ENCODE peak calls at places on chromosome 18, in five cellular contexts. L is K562, D is T47D, P is SK-N-SH, N is HepG2. O is an unnamed sample.

GRCh38 chr18:80254971-80255500 is 7.7 kb upstream of the PARD6G start:
- DNase-seq in D (no peak), N (no peak), P (no peak), L (no peak), O (no peak)

GRCh38 chr18:78804206-78805030 is 175.2 kb upstream of the SALL3 start:
- DNase-seq in D (no peak), P (no peak), L (no peak), N (no peak), O (no peak)

GRCh38 chr18:50331691-50332090 is 43.2 kb upstream of the SKA1 start:
- DNase-seq in D (no peak), N (no peak), P (no peak), L (no peak), O (no peak)

GRCh38 chr18:49747876-49748275 is 65.5 kb downstream of the ACAA2 start:
- DNase-seq in D (no peak), N (no peak), L (no peak), P (no peak), O (no peak)

GRCh38 chr18:77940566-77940965 is 690.9 kb downstream of the GALR1 start:
- DNase-seq in P (no peak), L (no peak), D (no peak), N (no peak), O (no peak)

GRCh38 chr18:76839395-76839794 is 17.0 kb downstream of the ZNF236 start:
- DNase-seq in N (no peak), L (no peak), P (no peak), D (no peak), O (no peak)

GRCh38 chr18:22337311-22337710 is 80.4 kb downstream of the CTAGE1 start:
- DNase-seq in D (no peak), P (no peak), N (no peak), L (no peak), O (no peak)

GRCh38 chr18:35458677-35459441 is 38.9 kb downstream of the INO80C start:
- DNase-seq in P (no peak), N (peak), L (peak), D (no peak), O (peak)

GRCh38 chr18:59180150-59180845 is 39.7 kb upstream of the GRP start:
- DNase-seq in N (no peak), P (no peak), D (no peak), L (no peak), O (no peak)

GRCh38 chr18:7904529-7904928 is 337.4 kb downstream of the PTPRM start:
- DNase-seq in D (no peak), P (no peak), N (no peak), L (no peak), O (no peak)

GRCh38 chr18:28108801-28109200 is 68.1 kb downstream of the CDH2 start:
- DNase-seq in L (no peak), D (no peak), N (no peak), P (no peak), O (no peak)

GRCh38 chr18:38042496-38042895 is 476.9 kb upstream of the CELF4 start:
- DNase-seq in D (no peak), P (no peak), N (no peak), L (no peak), O (no peak)

GRCh38 chr18:38052879-38053590 is 487.4 kb upstream of the CELF4 start:
- DNase-seq in N (peak), D (no peak), L (no peak), P (no peak), O (no peak)

DNA sequence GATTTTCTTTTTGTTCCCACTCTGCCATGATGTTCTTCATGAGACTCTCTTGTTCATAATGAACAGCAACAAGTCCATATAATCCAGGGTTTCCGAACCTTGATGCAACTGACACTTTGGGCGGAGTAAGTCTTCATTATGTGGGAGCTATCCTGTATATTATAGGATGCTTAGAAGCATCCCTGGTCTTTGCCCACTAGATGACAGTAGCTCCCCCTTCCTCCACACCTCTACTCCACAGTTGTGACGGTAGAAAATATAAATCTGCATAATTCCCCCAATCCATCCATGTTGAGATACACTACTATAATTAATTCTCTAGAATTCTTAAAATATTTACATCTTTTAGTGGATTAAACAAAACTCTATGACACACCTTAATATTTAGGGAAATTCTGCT is 482.2 kb upstream of the CELF4 start:
- DNase-seq in D (no peak), L (no peak), P (peak), N (no peak), O (no peak)
- TF ChIP-seq JUND in D (no peak), L (no peak), P (no peak), N (no peak), O (no peak)

GRCh38 chr18:75247041-75247551 is 36.5 kb downstream of the TSHZ1 start:
- DNase-seq in L (no peak), P (peak), N (no peak), D (no peak), O (no peak)

GRCh38 chr18:75244914-75245313 is 34.3 kb downstream of the TSHZ1 start:
- DNase-seq in P (peak), N (no peak), L (no peak), D (no peak), O (no peak)

GRCh38 chr18:75247601-75248421 is 37.2 kb downstream of the TSHZ1 start:
- DNase-seq in P (no peak), N (peak), D (no peak), L (no peak), O (no peak)

GRCh38 chr18:75241705-75242104 is 31.1 kb downstream of the TSHZ1 start:
- DNase-seq in L (no peak), N (peak), D (no peak), P (no peak), O (no peak)

GRCh38 chr18:75244336-75244735 is 33.7 kb downstream of the TSHZ1 start:
- DNase-seq in P (peak), L (peak), N (peak), D (no peak), O (no peak)
- TF ChIP-seq JUND in P (no peak), L (no peak), N (no peak), D (no peak), O (no peak)

DNA sequence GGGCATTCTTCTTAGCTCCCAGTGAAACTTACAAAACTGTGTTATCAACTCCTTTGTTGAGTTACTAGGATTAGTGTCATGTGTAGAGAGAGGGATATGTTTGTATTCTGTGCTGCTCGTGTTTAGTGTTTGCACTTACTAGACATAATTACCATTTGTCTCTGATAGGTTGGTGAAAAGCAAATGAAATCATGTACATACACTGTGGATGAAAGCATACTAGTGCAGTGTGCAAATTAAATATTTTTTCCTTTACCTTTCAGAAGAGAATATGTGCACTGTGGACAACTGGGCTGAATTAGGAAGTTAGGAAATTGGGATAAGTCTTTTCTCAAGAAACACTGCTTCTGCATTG is 1.2 kb downstream of the KIAA1328 start:
- DNase-seq in P (no peak), N (peak), D (no peak), L (no peak), O (no peak)
- TF ChIP-seq JUND in P (no peak), N (no peak), D (no peak), L (no peak), O (no peak)

GRCh38 chr18:63161728-63162195 is 157.8 kb downstream of the BCL2 start:
- DNase-seq in P (no peak), L (peak), N (peak), D (no peak), O (no peak)

GRCh38 chr18:63158676-63159291 is 160.8 kb downstream of the BCL2 start:
- DNase-seq in N (no peak), D (no peak), L (no peak), P (no peak), O (no peak)

GRCh38 chr18:63161032-63161727 is 158.4 kb downstream of the BCL2 start:
- DNase-seq in D (no peak), L (no peak), P (no peak), N (no peak), O (no peak)

GRCh38 chr18:63159590-63159989 is 160.0 kb downstream of the BCL2 start:
- DNase-seq in D (no peak), P (no peak), L (no peak), N (no peak), O (no peak)

DNA sequence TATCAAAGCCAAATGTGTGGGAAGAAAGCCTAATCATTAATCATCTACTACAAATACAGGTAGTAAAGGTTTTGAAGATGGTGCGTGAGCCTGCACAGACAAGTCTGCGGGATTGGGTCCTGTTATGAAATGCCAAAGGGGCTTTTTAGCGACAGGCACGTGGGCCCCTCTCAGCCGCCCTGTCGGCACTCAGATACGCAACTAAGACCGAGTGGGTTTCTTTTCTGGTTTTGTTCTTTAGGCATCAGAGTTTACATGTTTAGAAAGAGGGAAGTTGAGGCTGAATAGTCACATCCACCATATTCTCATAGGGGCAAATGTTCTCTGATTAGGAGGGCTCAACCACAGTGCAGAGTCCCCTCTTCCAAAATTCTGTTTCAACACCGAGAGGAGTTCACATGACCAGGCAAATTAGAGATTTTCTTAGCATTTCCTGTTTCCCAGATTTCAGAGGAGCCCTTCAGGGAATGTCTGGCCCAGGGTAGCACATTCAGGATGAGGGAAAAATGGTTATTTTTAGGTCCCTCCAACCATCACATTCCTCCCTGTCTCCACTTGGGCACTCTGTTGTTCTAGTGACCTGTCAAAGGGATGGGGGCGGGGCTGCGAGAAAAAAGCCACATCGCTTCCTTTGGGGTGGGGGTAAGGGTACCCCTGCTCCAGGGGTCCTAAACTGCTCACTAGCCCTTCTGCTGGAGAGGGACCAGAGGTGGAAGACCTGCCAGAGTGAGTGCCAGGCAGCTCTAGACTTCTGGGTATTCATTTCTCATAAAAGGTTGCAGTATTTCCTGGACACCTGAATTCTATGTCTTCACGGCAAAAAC is 159.2 kb downstream of the BCL2 start:
- DNase-seq in N (no peak), D (no peak), P (no peak), L (no peak), O (no peak)
- TF ChIP-seq JUND in N (no peak), D (no peak), P (no peak), L (no peak), O (no peak)

O was measured in HCT116.